ENCODE peak calls at places on chromosomes 2 and 18, in six cellular contexts. X is tibial nerve, F is ovary, O is IMR-90, T is A549, G is esophagus squamous epithelium. C is an unnamed sample.

GRCh38 chr18:35730738-35731370 is 149.3 kb downstream of the GALNT1 start:
- DNase-seq in X (no peak), F (peak; percentile 65), O (peak; percentile 4), T (no peak), G (no peak), C (no peak)

GRCh38 chr2:43075054-43075593 is 151.3 kb downstream of the ZFP36L2 start:
- DNase-seq in X (peak; percentile 80), F (peak; percentile 54), O (peak; percentile 99), T (peak; percentile 79), G (no peak), C (peak; percentile 81)

GRCh38 chr18:68177807-68178702 is 536.9 kb downstream of the TMX3 start:
- DNase-seq in X (no peak), F (no peak), O (peak; percentile 99), T (no peak), G (no peak), C (peak; percentile 70)

GRCh38 chr2:218257390-218257981 is 3.3 kb upstream of the GPBAR1 start:
- DNase-seq in X (no peak), F (no peak), O (no peak), T (peak; percentile 50), G (no peak), C (no peak)

GRCh38 chr2:224520064-224520463 is 65.1 kb downstream of the CUL3 start:
- DNase-seq in X (no peak), F (no peak), O (peak; percentile 92), T (peak; percentile 17), G (no peak), C (no peak)

GRCh38 chr2:199302851-199303250 is 154.9 kb downstream of the SATB2 start:
- DNase-seq in X (no peak), F (no peak), O (peak; percentile 51), T (no peak), G (no peak), C (no peak)

GRCh38 chr2:216081487-216082387 is at the start of the genes PECR and TMEM169:
- DNase-seq in X (peak; percentile 63), F (peak; percentile 76), O (peak; percentile 34), T (peak; percentile 70), G (peak; percentile 31), C (peak; percentile 78)

GRCh38 chr2:196314780-196315179 is 143.4 kb upstream of the STK17B start:
- DNase-seq in X (no peak), F (no peak), O (no peak), T (peak; percentile 66), G (no peak), C (no peak)

GRCh38 chr2:179332903-179333302 is 68.3 kb upstream of the SESTD1 start:
- DNase-seq in X (no peak), F (no peak), O (peak; percentile 26), T (peak; percentile 51), G (no peak), C (no peak)

GRCh38 chr2:2788076-2788475 is 457.0 kb upstream of the MYT1L start:
- DNase-seq in X (no peak), F (no peak), O (no peak), T (no peak), G (no peak), C (no peak)

GRCh38 chr18:41965856-41966255 is 10.8 kb downstream of the PIK3C3 start:
- DNase-seq in X (no peak), F (no peak), O (no peak), T (no peak), G (no peak), C (no peak)

GRCh38 chr2:63840785-63841253 is 877 bp upstream of the UGP2 start:
- DNase-seq in X (peak; percentile 99), F (peak; percentile 98), O (peak; percentile 97), T (peak; percentile 99), G (peak; percentile 93), C (peak; percentile 99)
- TF ChIP-seq POLR2A in X (peak; percentile 98), F (peak; percentile 96), O (peak; percentile 13), T (peak; percentile 100), G (no peak), C (peak; percentile 100)

GRCh38 chr18:76262956-76263955 is 231.8 kb downstream of the ZNF516 start:
- DNase-seq in X (no peak), F (peak; percentile 38), O (no peak), T (no peak), G (no peak), C (no peak)
- H3K4me3 ChIP-seq in X (no peak overlapping the region), F (no peak overlapping the region), O (no peak overlapping the region), T (no peak overlapping the region), G (no peak overlapping the region), C (no peak overlapping the region)

GRCh38 chr2:200306719-200306968 is 151 bp downstream of the SPATS2L start:
- DNase-seq in X (no peak), F (no peak), O (no peak), T (no peak), G (no peak), C (no peak)
- TF ChIP-seq POLR2A in X (no peak), F (no peak), O (no peak), T (no peak), G (no peak), C (no peak)

DNA sequence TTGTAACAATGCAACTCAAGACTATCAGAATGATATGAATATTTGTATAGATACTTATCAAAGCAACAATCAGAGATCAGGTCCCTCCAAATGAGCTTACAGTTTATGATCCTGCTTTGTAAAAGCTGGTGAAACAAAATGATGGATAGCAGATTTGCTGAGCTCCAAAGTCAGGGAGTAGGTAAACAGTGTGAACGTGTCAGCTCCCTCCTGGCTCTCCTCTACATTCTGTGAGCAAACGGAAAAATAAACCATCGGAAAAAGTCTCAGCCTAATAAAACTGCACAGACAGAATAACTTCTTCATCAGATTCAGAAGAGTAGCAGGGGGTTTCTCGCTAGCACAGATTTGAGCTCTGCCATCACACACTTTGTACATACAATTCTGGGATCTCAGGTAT is 51.3 kb downstream of the BCL11A start:
- DNase-seq in X (no peak), F (no peak), O (no peak), T (no peak), G (no peak), C (peak; percentile 33)
- H3K4me3 ChIP-seq in X (no peak overlapping the region), F (no peak overlapping the region), O (no peak overlapping the region), T (no peak overlapping the region), G (no peak overlapping the region), C (no peak overlapping the region)

C was measured in prostate gland.